ENCODE peak calls at places on chromosomes 2 and 18, in seven cellular contexts. C is HepG2, Y is GM12878, P is HCT116, W is K562, L is SK-N-SH, A is H1. I is an unnamed sample.

GRCh38 chr18:37303009-37303408 is 262.6 kb downstream of the CELF4 start:
- DNase-seq in A (no peak), P (no peak), Y (no peak), W (no peak), L (no peak), C (no peak), I (no peak)

GRCh38 chr2:204110250-204111183 is 174.0 kb downstream of the ICOS start:
- DNase-seq in P (no peak), Y (no peak), W (no peak), A (no peak), C (no peak), L (no peak), I (no peak)

GRCh38 chr18:386950-387349 is 113.6 kb downstream of the COLEC12 start:
- DNase-seq in Y (no peak), W (no peak), P (no peak), A (no peak), L (no peak), C (no peak), I (no peak)

GRCh38 chr18:6013101-6013790 is 117.9 kb upstream of the TMEM200C start:
- DNase-seq in C (no peak), Y (no peak), W (no peak), L (no peak), P (no peak), A (no peak), I (no peak)

GRCh38 chr18:5890606-5891360 is 4.5 kb downstream of the TMEM200C start:
- DNase-seq in W (no peak), L (peak; percentile 90), P (no peak), Y (no peak), C (peak; percentile 11), A (peak; percentile 81), I (no peak)

GRCh38 chr2:144431384-144431783 is 88.5 kb downstream of the ZEB2 start:
- DNase-seq in L (no peak), P (no peak), W (no peak), A (no peak), Y (no peak), C (no peak), I (no peak)

GRCh38 chr18:9449580-9449979 is 25.7 kb upstream of the RALBP1 start:
- DNase-seq in Y (no peak), P (no peak), A (peak; percentile 32), C (no peak), L (no peak), W (no peak), I (no peak)

GRCh38 chr2:222671259-222672067 is at the start of gene MOGAT1:
- DNase-seq in Y (no peak), C (peak; percentile 71), P (no peak), L (peak; percentile 96), W (no peak), A (peak; percentile 86), I (peak; percentile 44)

GRCh38 chr2:17124575-17125318 is 393.5 kb downstream of the RAD51AP2 start:
- DNase-seq in P (no peak), Y (no peak), C (no peak), A (no peak), L (no peak), W (no peak), I (no peak)

GRCh38 chr2:80328033-80328635 is 23.6 kb upstream of the LRRTM1 start:
- DNase-seq in W (no peak), P (no peak), A (no peak), L (no peak), C (no peak), Y (no peak), I (no peak)

GRCh38 chr2:236972491-236973379 is 113.0 kb upstream of the COPS8 start:
- DNase-seq in W (no peak), A (no peak), P (no peak), Y (no peak), L (no peak), C (peak; percentile 76), I (no peak)

GRCh38 chr2:162092656-162093556 is 18.9 kb upstream of the DPP4 start:
- DNase-seq in P (peak; percentile 60), W (no peak), C (no peak), Y (no peak), L (no peak), A (no peak), I (no peak)

GRCh38 chr2:188571543-188571942 is 279.9 kb downstream of the GULP1 start:
- DNase-seq in L (no peak), A (no peak), Y (no peak), W (no peak), P (no peak), C (no peak), I (no peak)

GRCh38 chr2:112156152-112156986 is 18.2 kb downstream of the FBLN7 start:
- DNase-seq in Y (no peak), C (peak; percentile 39), L (no peak), A (no peak), W (no peak), P (no peak), I (no peak)

GRCh38 chr2:74845991-74846390 is 12.1 kb downstream of the HK2 start:
- DNase-seq in Y (no peak), P (no peak), L (no peak), C (no peak), A (no peak), W (no peak), I (no peak)

GRCh38 chr18:74528478-74528877 is 5.8 kb upstream of the CNDP1 start:
- DNase-seq in C (no peak), L (no peak), P (no peak), A (no peak), Y (no peak), W (no peak), I (no peak)

GRCh38 chr2:63853527-63854310 is 12.0 kb downstream of the UGP2 start:
- DNase-seq in W (no peak), Y (no peak), L (no peak), A (no peak), C (peak; percentile 34), P (no peak), I (no peak)

GRCh38 chr2:76953733-76954347 is 568.3 kb downstream of the LRRTM4 start:
- DNase-seq in A (peak; percentile 74), W (peak; percentile 2), L (peak; percentile 4), Y (peak; percentile 17), C (peak; percentile 68), P (no peak), I (peak; percentile 69)

GRCh38 chr2:28868611-28869010 is 1.5 kb downstream of the TRMT61B start:
- DNase-seq in Y (no peak), C (no peak), P (no peak), L (no peak), W (no peak), A (no peak), I (no peak)

GRCh38 chr18:79522451-79523220 is 126.9 kb downstream of the NFATC1 start:
- DNase-seq in A (peak; percentile 46), L (no peak), W (no peak), Y (no peak), P (no peak), C (no peak), I (no peak)

GRCh38 chr2:95329891-95330822 is 33.0 kb downstream of the KCNIP3 start:
- DNase-seq in A (no peak), Y (no peak), L (peak; percentile 45), C (no peak), P (no peak), W (no peak), I (no peak)

GRCh38 chr2:148524519-148524919 is 120.0 kb upstream of the EPC2 start:
- DNase-seq in W (no peak), L (no peak), C (no peak), P (no peak), Y (no peak), A (no peak), I (no peak)
- TF ChIP-seq JUND in W (no peak), L (no peak), C (no peak), P (no peak), Y (no peak), A (no peak), I (no peak)

DNA sequence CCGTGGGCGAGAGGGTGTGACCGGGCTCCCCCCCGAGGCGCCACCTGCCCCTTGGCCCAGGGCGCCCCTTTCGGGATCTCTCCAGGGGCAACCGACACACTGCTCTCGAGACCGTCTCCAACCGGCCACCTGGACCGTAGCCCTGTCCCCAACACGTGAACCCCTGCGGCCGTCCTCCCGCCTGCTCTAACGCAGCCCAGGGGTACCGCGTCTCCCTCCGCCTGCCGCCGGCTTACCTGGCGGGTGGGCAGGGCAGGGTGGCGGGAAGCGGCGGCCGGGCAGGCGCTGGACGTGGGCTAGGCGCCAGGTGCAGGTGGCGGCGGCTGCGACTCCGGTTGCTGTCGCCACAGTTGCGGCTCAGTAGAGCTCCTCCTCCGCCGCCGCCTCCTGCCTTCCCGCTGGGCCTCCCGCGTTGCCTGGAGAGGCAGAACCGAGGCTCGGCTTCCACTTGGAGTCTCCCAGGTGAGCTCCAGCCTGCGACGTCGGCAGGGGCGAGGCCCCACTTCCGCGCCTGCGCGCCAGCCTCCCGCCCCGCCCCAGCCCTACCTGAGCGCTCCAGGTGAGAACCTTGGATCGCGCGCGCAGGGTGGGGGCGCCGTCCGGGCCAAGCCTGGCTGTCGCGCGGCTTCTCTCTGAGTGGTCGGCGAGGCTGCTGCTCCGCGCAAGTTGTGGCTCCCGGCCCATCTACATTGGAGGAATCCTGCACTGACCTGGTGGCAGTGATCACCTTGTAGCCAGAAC is at the start of gene GALNT3:
- DNase-seq in L (peak; percentile 53), C (no peak), W (no peak), P (peak; percentile 64), A (peak; percentile 94), Y (no peak), I (peak; percentile 88)
- TF ChIP-seq JUND in L (no peak), C (no peak), W (no peak), P (no peak), A (no peak), Y (no peak), I (no peak)

GRCh38 chr2:133674433-133675331 is 106.4 kb upstream of the NCKAP5 start:
- DNase-seq in Y (no peak), L (no peak), W (no peak), A (peak; percentile 46), C (peak; percentile 36), P (no peak), I (no peak)
- TF ChIP-seq JUND in Y (no peak), L (no peak), W (no peak), A (no peak), C (no peak), P (no peak), I (no peak)

GRCh38 chr18:58169472-58169871 is 125.4 kb downstream of the NEDD4L start:
- DNase-seq in C (no peak), A (no peak), L (no peak), Y (no peak), P (no peak), W (no peak), I (no peak)

GRCh38 chr18:58168986-58169385 is 125.0 kb downstream of the NEDD4L start:
- DNase-seq in P (no peak), C (no peak), Y (no peak), A (no peak), L (no peak), W (no peak), I (no peak)

GRCh38 chr18:58167073-58167472 is 123.0 kb downstream of the NEDD4L start:
- DNase-seq in P (no peak), L (no peak), Y (no peak), A (no peak), C (no peak), W (no peak), I (no peak)

GRCh38 chr18:58166278-58166844 is 122.3 kb downstream of the NEDD4L start:
- DNase-seq in C (no peak), Y (no peak), P (no peak), A (peak; percentile 19), W (no peak), L (no peak), I (no peak)

GRCh38 chr18:58168221-58168620 is 124.2 kb downstream of the NEDD4L start:
- DNase-seq in C (no peak), W (no peak), Y (no peak), A (no peak), P (no peak), L (no peak), I (no peak)
- TF ChIP-seq JUND in C (no peak), W (no peak), Y (no peak), A (no peak), P (no peak), L (no peak), I (no peak)

GRCh38 chr2:43018179-43019024 is 208.0 kb downstream of the ZFP36L2 start:
- DNase-seq in P (no peak), L (no peak), Y (no peak), W (no peak), A (no peak), C (peak; percentile 90), I (no peak)
- TF ChIP-seq JUND in P (no peak), L (no peak), Y (no peak), W (no peak), A (no peak), C (no peak), I (no peak)